ENCODE peak calls at places on chromosome 15, in nine cellular contexts. One of them, this sample, is unnamed.
A peak's percentile ranks its signal among the peaks of the same experiment; 100 is the strongest.

GRCh38 chr15:78509726-78510312 is 2.4 kb downstream of the HYKK start:
- DNase-seq in activated CD4-positive, alpha-beta T cell treated with anti-CD3 and anti-CD28 coated beads for 1 hour: no peak
- DNase-seq in ureter: no peak
- DNase-seq in colonic mucosa: no peak
- DNase-seq in hippocampal formation: no peak
- DNase-seq in M059J: no peak
- DNase-seq in effector CD4-positive, alpha-beta T cell: no peak
- DNase-seq in ascending aorta: no peak
- DNase-seq in NCI-H1417: no peak
- DNase-seq in this sample: no peak

GRCh38 chr15:64950888-64951287 is 38.8 kb downstream of the SPG21 start:
- DNase-seq in activated CD4-positive, alpha-beta T cell treated with anti-CD3 and anti-CD28 coated beads for 1 hour: no peak
- DNase-seq in ureter: no peak
- DNase-seq in colonic mucosa: no peak
- DNase-seq in hippocampal formation: no peak
- DNase-seq in M059J: no peak
- DNase-seq in effector CD4-positive, alpha-beta T cell: no peak
- DNase-seq in ascending aorta: no peak
- DNase-seq in NCI-H1417: no peak
- DNase-seq in this sample: no peak

GRCh38 chr15:56174649-56175048 is 69.0 kb downstream of the RFX7 start:
- DNase-seq in activated CD4-positive, alpha-beta T cell treated with anti-CD3 and anti-CD28 coated beads for 1 hour: no peak
- DNase-seq in ureter: no peak
- DNase-seq in colonic mucosa: no peak
- DNase-seq in hippocampal formation: no peak
- DNase-seq in M059J: no peak
- DNase-seq in effector CD4-positive, alpha-beta T cell: no peak
- DNase-seq in ascending aorta: no peak
- DNase-seq in NCI-H1417: no peak
- DNase-seq in this sample: no peak

GRCh38 chr15:100115066-100115710 is 226.6 kb downstream of the ADAMTS17 start:
- DNase-seq in activated CD4-positive, alpha-beta T cell treated with anti-CD3 and anti-CD28 coated beads for 1 hour: no peak
- DNase-seq in ureter: no peak
- DNase-seq in colonic mucosa: no peak
- DNase-seq in hippocampal formation: no peak
- DNase-seq in M059J: no peak
- DNase-seq in effector CD4-positive, alpha-beta T cell: no peak
- DNase-seq in ascending aorta: no peak
- DNase-seq in NCI-H1417: no peak
- DNase-seq in this sample: no peak

GRCh38 chr15:33400941-33401340 is 90.2 kb downstream of the RYR3 start:
- DNase-seq in activated CD4-positive, alpha-beta T cell treated with anti-CD3 and anti-CD28 coated beads for 1 hour: no peak
- DNase-seq in ureter: no peak
- DNase-seq in colonic mucosa: no peak
- DNase-seq in hippocampal formation: no peak
- DNase-seq in M059J: no peak
- DNase-seq in effector CD4-positive, alpha-beta T cell: no peak
- DNase-seq in ascending aorta: no peak
- DNase-seq in NCI-H1417: no peak
- DNase-seq in this sample: no peak

GRCh38 chr15:78392430-78392829 is 45.6 kb upstream of the IREB2 start:
- DNase-seq in activated CD4-positive, alpha-beta T cell treated with anti-CD3 and anti-CD28 coated beads for 1 hour: no peak
- DNase-seq in ureter: peak; percentile 61
- DNase-seq in colonic mucosa: peak; percentile 81
- DNase-seq in hippocampal formation: no peak
- DNase-seq in M059J: no peak
- DNase-seq in effector CD4-positive, alpha-beta T cell: no peak
- DNase-seq in ascending aorta: no peak
- DNase-seq in NCI-H1417: peak; percentile 27
- DNase-seq in this sample: no peak

GRCh38 chr15:92429378-92430066 is 35.8 kb downstream of the ST8SIA2 start:
- DNase-seq in activated CD4-positive, alpha-beta T cell treated with anti-CD3 and anti-CD28 coated beads for 1 hour: no peak
- DNase-seq in ureter: no peak
- DNase-seq in colonic mucosa: no peak
- DNase-seq in hippocampal formation: no peak
- DNase-seq in M059J: peak; percentile 84
- DNase-seq in effector CD4-positive, alpha-beta T cell: no peak
- DNase-seq in ascending aorta: no peak
- DNase-seq in NCI-H1417: no peak
- DNase-seq in this sample: no peak

GRCh38 chr15:93829115-93829849 is 402.1 kb upstream of the MCTP2 start:
- DNase-seq in activated CD4-positive, alpha-beta T cell treated with anti-CD3 and anti-CD28 coated beads for 1 hour: no peak
- DNase-seq in ureter: peak; percentile 51
- DNase-seq in colonic mucosa: no peak
- DNase-seq in hippocampal formation: no peak
- DNase-seq in M059J: peak; percentile 18
- DNase-seq in effector CD4-positive, alpha-beta T cell: no peak
- DNase-seq in ascending aorta: no peak
- DNase-seq in NCI-H1417: no peak
- DNase-seq in this sample: no peak

GRCh38 chr15:47523669-47524068 is 193.6 kb upstream of the SEMA6D start:
- DNase-seq in activated CD4-positive, alpha-beta T cell treated with anti-CD3 and anti-CD28 coated beads for 1 hour: no peak
- DNase-seq in ureter: no peak
- DNase-seq in colonic mucosa: no peak
- DNase-seq in hippocampal formation: no peak
- DNase-seq in M059J: peak; percentile 34
- DNase-seq in effector CD4-positive, alpha-beta T cell: no peak
- DNase-seq in ascending aorta: no peak
- DNase-seq in NCI-H1417: no peak
- DNase-seq in this sample: no peak

GRCh38 chr15:68618339-68619302 is 39.8 kb downstream of the CORO2B start:
- DNase-seq in activated CD4-positive, alpha-beta T cell treated with anti-CD3 and anti-CD28 coated beads for 1 hour: no peak
- DNase-seq in ureter: no peak
- DNase-seq in colonic mucosa: no peak
- DNase-seq in hippocampal formation: peak; percentile 53
- DNase-seq in M059J: peak; percentile 43
- DNase-seq in effector CD4-positive, alpha-beta T cell: no peak
- DNase-seq in ascending aorta: no peak
- DNase-seq in NCI-H1417: no peak
- DNase-seq in this sample: no peak

GRCh38 chr15:29862271-29862670 is 40.0 kb upstream of the TJP1 start:
- DNase-seq in activated CD4-positive, alpha-beta T cell treated with anti-CD3 and anti-CD28 coated beads for 1 hour: no peak
- DNase-seq in ureter: no peak
- DNase-seq in colonic mucosa: no peak
- DNase-seq in hippocampal formation: no peak
- DNase-seq in M059J: no peak
- DNase-seq in effector CD4-positive, alpha-beta T cell: no peak
- DNase-seq in ascending aorta: no peak
- DNase-seq in NCI-H1417: no peak
- DNase-seq in this sample: no peak

GRCh38 chr15:49860101-49860500 is 239.3 kb downstream of the DTWD1 start:
- DNase-seq in activated CD4-positive, alpha-beta T cell treated with anti-CD3 and anti-CD28 coated beads for 1 hour: no peak
- DNase-seq in ureter: no peak
- DNase-seq in colonic mucosa: no peak
- DNase-seq in hippocampal formation: no peak
- DNase-seq in M059J: peak; percentile 46
- DNase-seq in effector CD4-positive, alpha-beta T cell: no peak
- DNase-seq in ascending aorta: no peak
- DNase-seq in NCI-H1417: no peak
- DNase-seq in this sample: no peak

GRCh38 chr15:41927516-41927915 is 33.7 kb upstream of the SPTBN5 start:
- DNase-seq in activated CD4-positive, alpha-beta T cell treated with anti-CD3 and anti-CD28 coated beads for 1 hour: no peak
- DNase-seq in ureter: no peak
- DNase-seq in colonic mucosa: no peak
- DNase-seq in hippocampal formation: no peak
- DNase-seq in M059J: no peak
- DNase-seq in effector CD4-positive, alpha-beta T cell: no peak
- DNase-seq in ascending aorta: no peak
- DNase-seq in NCI-H1417: no peak
- DNase-seq in this sample: no peak

GRCh38 chr15:76178321-76178720 is 118.5 kb downstream of the TMEM266 start:
- DNase-seq in activated CD4-positive, alpha-beta T cell treated with anti-CD3 and anti-CD28 coated beads for 1 hour: no peak
- DNase-seq in ureter: no peak
- DNase-seq in colonic mucosa: no peak
- DNase-seq in hippocampal formation: no peak
- DNase-seq in M059J: no peak
- DNase-seq in effector CD4-positive, alpha-beta T cell: no peak
- DNase-seq in ascending aorta: no peak
- DNase-seq in NCI-H1417: no peak
- DNase-seq in this sample: no peak

GRCh38 chr15:38058596-38059075 is 124.2 kb downstream of the TMCO5A start:
- DNase-seq in activated CD4-positive, alpha-beta T cell treated with anti-CD3 and anti-CD28 coated beads for 1 hour: no peak
- DNase-seq in ureter: no peak
- DNase-seq in colonic mucosa: no peak
- DNase-seq in hippocampal formation: no peak
- DNase-seq in M059J: no peak
- DNase-seq in effector CD4-positive, alpha-beta T cell: no peak
- DNase-seq in ascending aorta: no peak
- DNase-seq in NCI-H1417: no peak
- DNase-seq in this sample: no peak

GRCh38 chr15:31486506-31486905 is 159.9 kb downstream of the KLF13 start:
- DNase-seq in activated CD4-positive, alpha-beta T cell treated with anti-CD3 and anti-CD28 coated beads for 1 hour: peak; percentile 6
- DNase-seq in ureter: no peak
- DNase-seq in colonic mucosa: no peak
- DNase-seq in hippocampal formation: no peak
- DNase-seq in M059J: no peak
- DNase-seq in effector CD4-positive, alpha-beta T cell: no peak
- DNase-seq in ascending aorta: no peak
- DNase-seq in NCI-H1417: no peak
- DNase-seq in this sample: no peak

GRCh38 chr15:99706557-99707303 is 26.5 kb downstream of the LYSMD4 start:
- DNase-seq in activated CD4-positive, alpha-beta T cell treated with anti-CD3 and anti-CD28 coated beads for 1 hour: no peak
- DNase-seq in ureter: no peak
- DNase-seq in colonic mucosa: no peak
- DNase-seq in hippocampal formation: no peak
- DNase-seq in M059J: no peak
- DNase-seq in effector CD4-positive, alpha-beta T cell: no peak
- DNase-seq in ascending aorta: no peak
- DNase-seq in NCI-H1417: no peak
- DNase-seq in this sample: no peak

GRCh38 chr15:65580287-65580686 is 30.6 kb downstream of the INTS14 start:
- DNase-seq in activated CD4-positive, alpha-beta T cell treated with anti-CD3 and anti-CD28 coated beads for 1 hour: no peak
- DNase-seq in ureter: no peak
- DNase-seq in colonic mucosa: no peak
- DNase-seq in hippocampal formation: no peak
- DNase-seq in M059J: peak; percentile 69
- DNase-seq in effector CD4-positive, alpha-beta T cell: no peak
- DNase-seq in ascending aorta: no peak
- DNase-seq in NCI-H1417: no peak
- DNase-seq in this sample: no peak